ENCODE peak calls at places on chromosomes 4 and X, in nine cellular contexts. R, T, W, X, L, K, S, A and E are unnamed samples.

GRCh38 chrX:97666890-97667289 is 783.2 kb downstream of the RPA4 start:
- DNase-seq in X (no peak), L (no peak), K (no peak), R (no peak), S (no peak), A (no peak), T (no peak), W (no peak), E (no peak)

GRCh38 chrX:21659320-21659719 is 1.2 kb upstream of the KLHL34 start:
- DNase-seq in K (no peak), W (no peak), A (no peak), S (no peak), X (no peak), L (no peak), R (no peak), T (no peak), E (no peak)

GRCh38 chr4:6549890-6550620 is 24.9 kb upstream of the MAN2B2 start:
- DNase-seq in T (no peak), W (peak; percentile 66), L (no peak), X (no peak), A (no peak), K (no peak), R (no peak), S (no peak), E (no peak)

GRCh38 chr4:87108142-87108546 is 112.3 kb downstream of the KLHL8 start:
- DNase-seq in K (no peak), L (peak; percentile 76), S (no peak), A (peak; percentile 85), W (peak; percentile 45), X (no peak), T (no peak), R (peak; percentile 66), E (peak; percentile 71)

GRCh38 chrX:102659790-102660757 is 8.8 kb downstream of the GPRASP1 start:
- DNase-seq in L (peak; percentile 88), T (peak; percentile 52), R (peak; percentile 94), K (peak; percentile 84), X (peak; percentile 82), W (peak; percentile 90), S (peak; percentile 88), A (no peak), E (peak; percentile 83)

GRCh38 chr4:80240976-80241375 is 25.5 kb upstream of the FGF5 start:
- DNase-seq in T (no peak), L (no peak), A (no peak), S (no peak), K (no peak), X (no peak), R (no peak), W (no peak), E (no peak)

GRCh38 chr4:81773557-81773956 is 301.9 kb upstream of the RASGEF1B start:
- DNase-seq in R (no peak), W (no peak), T (no peak), S (no peak), K (no peak), L (no peak), X (no peak), A (no peak), E (no peak)

GRCh38 chr4:79673898-79674297 is 265.9 kb upstream of the GK2 start:
- DNase-seq in W (no peak), L (no peak), R (no peak), X (no peak), K (no peak), T (no peak), A (no peak), S (no peak), E (no peak)

GRCh38 chr4:159823743-159824142 is 720.9 kb downstream of the RAPGEF2 start:
- DNase-seq in R (no peak), X (no peak), S (no peak), L (no peak), A (no peak), T (no peak), K (no peak), W (no peak), E (no peak)

GRCh38 chrX:38754102-38754790 is 47.0 kb upstream of the MID1IP1 start:
- DNase-seq in R (peak; percentile 54), A (peak; percentile 32), T (no peak), K (no peak), S (no peak), X (no peak), W (no peak), L (peak; percentile 17), E (no peak)

GRCh38 chr4:185638548-185639301 is 103.4 kb upstream of the PDLIM3 start:
- DNase-seq in L (no peak), T (no peak), A (no peak), X (no peak), K (no peak), S (no peak), W (peak; percentile 40), R (no peak), E (no peak)

GRCh38 chr4:113339430-113339813 is 290.0 kb downstream of the ANK2 start:
- DNase-seq in S (no peak), K (no peak), R (no peak), X (no peak), A (no peak), T (no peak), L (no peak), W (no peak), E (no peak)

GRCh38 chr4:119550857-119551532 is 77.6 kb downstream of the PDE5A start:
- DNase-seq in S (no peak), W (no peak), T (no peak), R (no peak), A (no peak), L (no peak), X (no peak), K (no peak), E (no peak)

GRCh38 chrX:125202486-125203378 is 116.9 kb upstream of the TEX13C start:
- DNase-seq in X (no peak), K (no peak), L (peak; percentile 0), S (no peak), R (no peak), W (peak; percentile 33), T (no peak), A (no peak), E (no peak)

DNA sequence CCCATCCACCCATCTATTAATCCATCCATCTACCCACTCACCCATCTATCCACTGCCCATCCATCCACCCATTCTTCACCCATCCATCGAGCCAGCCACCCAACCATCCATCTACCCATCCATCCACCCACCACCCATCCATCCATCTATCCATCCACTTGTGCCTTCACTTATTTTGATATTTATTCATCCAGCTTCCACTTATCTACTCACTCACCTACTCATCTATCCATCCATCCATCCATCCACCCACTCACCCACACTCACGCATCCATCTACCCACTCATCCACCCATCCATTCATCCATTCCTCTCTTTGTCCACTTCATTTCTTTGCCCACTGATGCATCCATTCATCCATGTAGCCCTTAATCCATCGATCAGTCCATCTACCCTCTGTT is 72.9 kb upstream of the AFAP1 start:
- DNase-seq in X (no peak), K (no peak), T (no peak), R (no peak), W (no peak), S (no peak), L (no peak), A (no peak), E (no peak)
- H3K27me3 ChIP-seq in X (no peaks in the 10 kb centered on the region), K (no peaks in the 10 kb centered on the region), T (no peaks in the 10 kb centered on the region), R (no peaks in the 10 kb centered on the region), W (no peaks in the 10 kb centered on the region), S (no peaks in the 10 kb centered on the region), L (no peaks in the 10 kb centered on the region), A (peaks cover 10% of the 10 kb centered on the region), E (no peaks in the 10 kb centered on the region)

DNA sequence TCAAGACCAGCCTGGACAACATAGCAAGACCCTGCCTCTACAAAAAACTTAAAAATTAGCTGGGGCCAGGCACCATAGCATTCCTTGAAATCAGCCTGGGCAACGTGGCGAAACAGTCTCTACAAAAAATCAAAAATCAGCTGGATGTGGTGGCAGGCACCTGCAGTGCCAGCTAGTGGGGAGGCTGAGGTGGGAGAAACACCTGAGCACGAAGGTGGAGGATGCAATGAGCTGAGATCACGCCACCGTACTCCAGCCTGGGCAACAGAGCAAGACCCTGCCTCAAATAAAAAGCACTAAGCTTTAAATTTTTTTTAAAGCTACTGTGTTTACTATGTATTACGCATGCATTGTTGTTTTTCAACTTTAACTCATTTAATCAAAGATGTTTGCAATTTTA is 3.2 kb downstream of the RPL9 start:
- DNase-seq in X (no peak), W (no peak), A (no peak), K (no peak), T (no peak), R (no peak), L (no peak), S (no peak), E (no peak)
- TF ChIP-seq POLR2A in X (no peak), W (no peak), A (no peak), K (no peak), T (no peak), R (no peak), L (no peak), S (no peak), E (no peak)

DNA sequence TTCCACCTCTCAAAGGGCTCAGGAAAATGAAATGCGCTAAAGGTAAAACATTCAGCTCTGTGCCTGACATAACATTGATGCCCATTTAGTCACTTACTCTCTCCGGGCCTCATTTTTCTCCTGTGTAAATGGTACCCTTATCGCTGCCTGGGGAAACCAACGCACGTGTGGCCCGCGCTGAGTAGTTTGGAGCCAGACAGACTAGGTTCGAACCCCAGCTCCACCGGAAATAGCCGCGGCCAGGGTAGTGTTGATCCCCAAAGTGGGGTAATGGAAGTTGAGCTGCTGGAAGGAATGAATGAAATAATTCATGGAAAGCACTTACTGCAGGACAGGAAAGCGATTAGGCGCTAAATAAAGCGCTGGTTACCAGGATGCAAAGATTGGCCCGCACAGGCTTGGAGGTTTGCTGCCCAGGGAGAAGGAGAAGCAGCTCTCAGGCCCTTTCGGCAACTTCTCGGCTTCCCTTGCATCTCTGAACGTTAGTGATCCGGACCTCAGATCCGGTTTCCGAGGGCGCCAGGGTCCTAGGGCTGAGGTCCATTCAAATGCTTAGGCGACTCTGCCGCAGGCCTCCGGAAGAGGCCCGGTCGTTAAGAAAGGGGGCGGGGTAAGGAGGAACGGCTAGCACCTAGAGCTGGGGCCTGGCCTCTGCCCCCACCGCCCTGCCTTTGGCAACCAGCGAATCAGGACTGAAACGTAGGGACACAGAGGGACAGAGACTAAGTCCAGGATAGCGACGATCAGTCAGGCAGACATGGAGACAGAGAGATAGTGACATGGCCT is 13.3 kb downstream of the NKX3-2 start:
- DNase-seq in R (peak; percentile 34), K (no peak), L (no peak), T (no peak), X (no peak), A (no peak), S (no peak), W (no peak), E (no peak)
- H3K27me3 ChIP-seq in R (no peaks in the 10 kb centered on the region), K (peaks cover 98% of the 10 kb centered on the region), L (peaks cover 77% of the 10 kb centered on the region), T (peaks cover 100% of the 10 kb centered on the region), X (peaks cover 8% of the 10 kb centered on the region), A (no peaks in the 10 kb centered on the region), S (peaks cover 100% of the 10 kb centered on the region), W (peaks cover 89% of the 10 kb centered on the region), E (peaks cover 92% of the 10 kb centered on the region)

DNA sequence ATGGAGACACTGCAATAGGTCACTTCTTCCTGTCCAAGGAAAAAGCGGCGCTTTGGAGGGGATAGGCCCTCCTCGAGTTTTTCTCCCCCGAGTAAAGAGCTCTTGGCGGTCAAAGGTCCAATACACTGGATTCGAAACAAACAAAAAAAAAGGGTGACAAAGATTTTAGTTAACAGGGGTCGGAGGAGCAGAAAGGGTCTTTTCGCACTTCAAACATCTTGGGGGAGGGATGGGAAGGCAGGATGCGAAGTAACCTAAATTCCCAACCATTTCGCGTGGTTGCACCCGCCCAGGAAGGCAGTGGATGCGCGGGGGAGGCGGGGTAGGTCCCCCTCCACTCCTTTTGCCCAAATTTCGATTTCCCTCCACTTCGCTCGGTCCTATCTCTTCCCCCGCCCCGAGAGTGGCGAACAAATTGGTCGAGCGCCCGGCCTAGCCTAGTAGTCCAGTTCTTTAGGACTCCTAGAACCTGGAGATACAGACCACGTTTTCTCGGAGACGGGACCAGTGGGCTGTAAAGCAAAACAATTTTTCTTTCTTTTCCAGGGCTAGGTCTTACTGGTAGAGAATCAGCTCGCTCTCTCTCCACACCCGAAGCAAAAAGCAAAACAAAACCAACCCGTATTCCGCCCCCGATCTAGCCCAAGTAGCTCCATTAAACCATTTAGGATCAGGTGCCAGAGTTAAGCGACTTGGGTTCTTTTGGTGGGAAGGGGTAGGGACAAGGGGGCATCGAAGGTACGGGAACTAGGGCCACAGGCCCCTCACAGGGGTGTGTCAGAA is 2.0 kb upstream of the STAG2 start:
- DNase-seq in R (peak; percentile 63), W (peak; percentile 63), S (peak; percentile 39), L (peak; percentile 48), A (no peak), T (peak; percentile 42), K (peak; percentile 49), X (peak; percentile 29), E (peak; percentile 46)
- TF ChIP-seq POLR2A in R (no peak), W (no peak), S (no peak), L (no peak), A (no peak), T (no peak), K (no peak), X (peak; percentile 8), E (no peak)